ENCODE peak calls at places on chromosome 13, in six cellular contexts. O is AG10803, S is fibroblast of pulmonary artery, V is dermis microvascular lymphatic vessel endothelial cell, F is MCF 10A, U is EH. P is an unnamed sample.

GRCh38 chr13:25862156-25862555 is 189.7 kb downstream of the SHISA2 start:
- DNase-seq in O (no peak), S (no peak), V (no peak), F (no peak), U (no peak), P (no peak)

GRCh38 chr13:28568286-28568685 is 73.4 kb upstream of the FLT1 start:
- DNase-seq in O (peak), S (peak), V (peak), F (no peak), U (peak), P (no peak)

GRCh38 chr13:43472344-43472743 is 314.4 kb downstream of the ENOX1 start:
- DNase-seq in O (no peak), S (no peak), V (peak), F (no peak), U (no peak), P (no peak)

GRCh38 chr13:79625517-79625916 is 144.6 kb downstream of the NDFIP2 start:
- DNase-seq in O (no peak), S (no peak), V (no peak), F (no peak), U (no peak), P (no peak)

GRCh38 chr13:92224052-92224821 is 825.8 kb downstream of the GPC5 start:
- DNase-seq in O (peak), S (peak), V (no peak), F (peak), U (no peak), P (peak)

GRCh38 chr13:73341748-73342147 is 282.9 kb downstream of the KLF5 start:
- DNase-seq in O (peak), S (peak), V (no peak), F (peak), U (peak), P (peak)

GRCh38 chr13:109867766-109868165 is 81.4 kb upstream of the IRS2 start:
- DNase-seq in O (no peak), S (peak), V (no peak), F (peak), U (no peak), P (no peak)

GRCh38 chr13:32426191-32426980 is 1.5 kb downstream of the N4BP2L1 start:
- DNase-seq in O (peak), S (no peak), V (no peak), F (no peak), U (peak), P (peak)

GRCh38 chr13:38821753-38822551 is 135.1 kb downstream of the FREM2 start:
- DNase-seq in O (no peak), S (no peak), V (no peak), F (peak), U (peak), P (peak)

GRCh38 chr13:97254809-97255208 is 32.7 kb downstream of the MBNL2 start:
- DNase-seq in O (peak), S (no peak), V (peak), F (peak), U (peak), P (peak)

GRCh38 chr13:112010714-112011113 is 56.2 kb upstream of the SOX1 start:
- DNase-seq in O (no peak), S (no peak), V (no peak), F (no peak), U (no peak), P (no peak)

GRCh38 chr13:40983269-40983668 is 35.8 kb downstream of the ELF1 start:
- DNase-seq in O (no peak), S (peak), V (peak), F (no peak), U (peak), P (peak)

GRCh38 chr13:45678282-45678681 is 23.8 kb upstream of the CBY2 start:
- DNase-seq in O (no peak), S (no peak), V (no peak), F (no peak), U (no peak), P (no peak)

GRCh38 chr13:93515267-93515666 is 288.7 kb downstream of the GPC6 start:
- DNase-seq in O (no peak), S (no peak), V (no peak), F (no peak), U (no peak), P (no peak)

GRCh38 chr13:34833562-34834182 is 108.4 kb upstream of the NBEA start:
- DNase-seq in O (peak), S (peak), V (no peak), F (peak), U (peak), P (peak)

GRCh38 chr13:108700421-108701170 is 71.2 kb downstream of the MYO16 start:
- DNase-seq in O (no peak), S (no peak), V (no peak), F (peak), U (peak), P (peak)

GRCh38 chr13:31773538-31773937 is 34.2 kb downstream of the RXFP2 start:
- DNase-seq in O (peak), S (peak), V (peak), F (peak), U (peak), P (peak)

GRCh38 chr13:26509491-26509890 is 48.0 kb upstream of the WASF3 start:
- DNase-seq in O (no peak), S (no peak), V (no peak), F (no peak), U (no peak), P (peak)

GRCh38 chr13:43383488-43384165 is 360.2 kb downstream of the DNAJC15 start:
- DNase-seq in O (no peak), S (no peak), V (no peak), F (no peak), U (no peak), P (no peak)

GRCh38 chr13:86399572-86399971 is 600.4 kb upstream of the SLITRK6 start:
- DNase-seq in O (no peak), S (no peak), V (no peak), F (no peak), U (no peak), P (no peak)

GRCh38 chr13:41085961-41086360 is 24.7 kb downstream of the WBP4 start:
- DNase-seq in O (no peak), S (no peak), V (no peak), F (no peak), U (no peak), P (no peak)

GRCh38 chr13:41827507-41828213 is 133.2 kb downstream of the VWA8 start:
- DNase-seq in O (peak), S (peak), V (peak), F (peak), U (peak), P (peak)

GRCh38 chr13:98372886-98373285 is 195.8 kb upstream of the RNF113B start:
- DNase-seq in O (peak), S (peak), V (no peak), F (no peak), U (peak), P (no peak)

GRCh38 chr13:108276060-108276459 is 6.5 kb downstream of the TNFSF13B start:
- DNase-seq in O (no peak), S (peak), V (no peak), F (no peak), U (no peak), P (no peak)

GRCh38 chr13:42548731-42549554 is 25.0 kb upstream of the TNFSF11 start:
- DNase-seq in O (no peak), S (peak), V (peak), F (no peak), U (no peak), P (peak)

GRCh38 chr13:105167385-105167784 is 1368.1 kb downstream of the EFNB2 start:
- DNase-seq in O (no peak), S (no peak), V (no peak), F (no peak), U (no peak), P (no peak)

GRCh38 chr13:112867301-112867711 is 101.7 kb upstream of the MCF2L start:
- DNase-seq in O (no peak), S (no peak), V (no peak), F (no peak), U (no peak), P (no peak)

GRCh38 chr13:39378293-39378692 is 224.7 kb downstream of the LHFPL6 start:
- DNase-seq in O (no peak), S (no peak), V (no peak), F (no peak), U (no peak), P (no peak)

GRCh38 chr13:51786425-51787010 is 17.4 kb downstream of the DHRS12 start:
- DNase-seq in O (peak), S (peak), V (no peak), F (no peak), U (no peak), P (no peak)

GRCh38 chr13:109779074-109779473 is 7.3 kb downstream of the IRS2 start:
- DNase-seq in O (no peak), S (no peak), V (no peak), F (no peak), U (no peak), P (no peak)

GRCh38 chr13:34364633-34365032 is 546.7 kb downstream of the RFC3 start:
- DNase-seq in O (peak), S (peak), V (no peak), F (no peak), U (no peak), P (no peak)

GRCh38 chr13:85565652-85566051 is 233.6 kb downstream of the SLITRK6 start:
- DNase-seq in O (no peak), S (no peak), V (no peak), F (no peak), U (peak), P (no peak)

GRCh38 chr13:49858183-49858856 is 65.8 kb upstream of the KPNA3 start:
- DNase-seq in O (peak), S (peak), V (no peak), F (peak), U (peak), P (peak)

GRCh38 chr13:104086205-104086604 is 1020.0 kb upstream of the SLC10A2 start:
- DNase-seq in O (no peak), S (peak), V (no peak), F (no peak), U (no peak), P (peak)

GRCh38 chr13:19888799-19889198 is 25.4 kb upstream of the ZMYM5 start:
- DNase-seq in O (peak), S (peak), V (peak), F (peak), U (peak), P (peak)

GRCh38 chr13:39874331-39875055 is 219.0 kb downstream of the COG6 start:
- DNase-seq in O (peak), S (peak), V (peak), F (no peak), U (peak), P (no peak)

GRCh38 chr13:81929988-81930387 is 1589.1 kb upstream of the SPRY2 start:
- DNase-seq in O (no peak), S (peak), V (peak), F (peak), U (peak), P (no peak)

GRCh38 chr13:49248433-49249002 is 793 bp downstream of the CDADC1 start:
- DNase-seq in O (peak), S (no peak), V (peak), F (no peak), U (peak), P (peak)